ENCODE peak calls at places on chromosomes 16 and 17, in seven cellular contexts. Q is esophagus muscularis mucosa, O is A549, D is GM23338, F is T-cell, A is iPS DF 19.7, N is fibroblast of gingiva. H is an unnamed sample.

GRCh38 chr17:284676-285355 is 67.8 kb downstream of the RPH3AL start:
- DNase-seq in Q (no peak), O (no peak), D (no peak), F (no peak), A (no peak), N (no peak), H (no peak)

GRCh38 chr17:38554430-38555350 is 51.1 kb downstream of the SRCIN1 start:
- DNase-seq in Q (no peak), O (no peak), D (no peak), F (no peak), A (no peak), N (no peak), H (no peak)

GRCh38 chr17:1160591-1161041 is 19.2 kb downstream of the ABR start:
- DNase-seq in Q (no peak), O (no peak), D (no peak), F (no peak), A (no peak), N (no peak), H (no peak)

GRCh38 chr17:2050871-2051387 is 4.0 kb upstream of the HIC1 start:
- DNase-seq in Q (no peak), O (no peak), D (peak), F (no peak), A (no peak), N (peak), H (no peak)

GRCh38 chr17:56213031-56213430 is 59.8 kb downstream of the ANKFN1 start:
- DNase-seq in Q (no peak), O (no peak), D (no peak), F (no peak), A (no peak), N (peak), H (no peak)

GRCh38 chr16:50265260-50265659 is 1.1 kb upstream of the ADCY7 start:
- DNase-seq in Q (no peak), O (no peak), D (no peak), F (peak), A (no peak), N (no peak), H (no peak)

GRCh38 chr17:44223574-44224046 is 4.1 kb upstream of the UBTF start:
- DNase-seq in Q (no peak), O (no peak), D (no peak), F (no peak), A (no peak), N (peak), H (no peak)

GRCh38 chr17:39009471-39010085 is 42.4 kb upstream of the FBXO47 start:
- DNase-seq in Q (no peak), O (no peak), D (no peak), F (no peak), A (no peak), N (no peak), H (no peak)

GRCh38 chr17:73424571-73424970 is 112.8 kb upstream of the CDC42EP4 start:
- DNase-seq in Q (no peak), O (no peak), D (no peak), F (no peak), A (no peak), N (no peak), H (no peak)

GRCh38 chr16:67922740-67923139 is 8.9 kb downstream of the CTRL start:
- DNase-seq in Q (no peak), O (no peak), D (no peak), F (no peak), A (no peak), N (no peak), H (no peak)

GRCh38 chr16:82302007-82302733 is 132.1 kb upstream of the MPHOSPH6 start:
- DNase-seq in Q (no peak), O (no peak), D (no peak), F (no peak), A (no peak), N (no peak), H (no peak)

GRCh38 chr16:30183961-30184429 is 593 bp downstream of the CORO1A start:
- DNase-seq in Q (no peak), O (no peak), D (peak), F (peak), A (no peak), N (no peak), H (peak)

GRCh38 chr17:21676281-21677111 is 15.8 kb upstream of the KCNJ18 start:
- DNase-seq in Q (no peak), O (no peak), D (no peak), F (no peak), A (no peak), N (no peak), H (no peak)

GRCh38 chr17:72376486-72377345 is 255.9 kb downstream of the SOX9 start:
- DNase-seq in Q (no peak), O (no peak), D (no peak), F (no peak), A (no peak), N (peak), H (no peak)

GRCh38 chr16:17556276-17557052 is 85.7 kb upstream of the XYLT1 start:
- DNase-seq in Q (no peak), O (peak), D (peak), F (no peak), A (no peak), N (no peak), H (no peak)

GRCh38 chr17:48639136-48639535 is 13.0 kb upstream of the HOXB9 start:
- DNase-seq in Q (no peak), O (no peak), D (peak), F (no peak), A (no peak), N (no peak), H (no peak)

GRCh38 chr17:81471804-81472456 is 40.7 kb downstream of the ACTG1 start:
- DNase-seq in Q (no peak), O (peak), D (peak), F (no peak), A (no peak), N (peak), H (peak)

GRCh38 chr17:46115687-46116086 is 77.5 kb downstream of the KANSL1 start:
- DNase-seq in Q (no peak), O (no peak), D (no peak), F (no peak), A (no peak), N (peak), H (no peak)

GRCh38 chr16:22092143-22092933 is at the start of gene VWA3A:
- DNase-seq in Q (peak), O (no peak), D (peak), F (no peak), A (no peak), N (peak), H (no peak)

GRCh38 chr16:30060354-30061194 is 5.0 kb upstream of the ALDOA start:
- DNase-seq in Q (no peak), O (no peak), D (no peak), F (no peak), A (no peak), N (no peak), H (no peak)

GRCh38 chr17:54771409-54771808 is 129.2 kb upstream of the TOM1L1 start:
- DNase-seq in Q (no peak), O (no peak), D (no peak), F (no peak), A (no peak), N (no peak), H (no peak)

GRCh38 chr16:68083861-68084503 is 1.2 kb upstream of the NFATC3 start:
- DNase-seq in Q (peak), O (no peak), D (peak), F (no peak), A (no peak), N (peak), H (no peak)

GRCh38 chr17:7232114-7232513 is 2.2 kb downstream of the DVL2 start:
- DNase-seq in Q (no peak), O (no peak), D (no peak), F (no peak), A (no peak), N (no peak), H (no peak)

GRCh38 chr17:61460796-61461585 is 8.8 kb downstream of the TBX4 start:
- DNase-seq in Q (no peak), O (no peak), D (no peak), F (no peak), A (no peak), N (no peak), H (no peak)

GRCh38 chr17:29857823-29858222 is 72.2 kb downstream of the SSH2 start:
- DNase-seq in Q (no peak), O (no peak), D (no peak), F (no peak), A (no peak), N (no peak), H (no peak)

GRCh38 chr16:31006589-31006988 is 3.8 kb downstream of the STX1B start:
- DNase-seq in Q (no peak), O (no peak), D (no peak), F (no peak), A (no peak), N (no peak), H (no peak)

GRCh38 chr16:69941251-69942098 is 9.7 kb upstream of the CLEC18A start:
- DNase-seq in Q (no peak), O (no peak), D (no peak), F (no peak), A (no peak), N (peak), H (no peak)

GRCh38 chr16:1009358-1010150 is 28.0 kb downstream of the SOX8 start:
- DNase-seq in Q (no peak), O (no peak), D (no peak), F (no peak), A (no peak), N (no peak), H (no peak)

GRCh38 chr17:80836971-80837481 is 154.6 kb upstream of the CHMP6 start:
- DNase-seq in Q (no peak), O (no peak), D (no peak), F (no peak), A (no peak), N (no peak), H (no peak)

GRCh38 chr17:67602974-67603373 is 114.8 kb upstream of the NOL11 start:
- DNase-seq in Q (no peak), O (peak), D (peak), F (peak), A (peak), N (peak), H (no peak)

GRCh38 chr16:83903739-83904138 is 4.8 kb downstream of the MLYCD start:
- DNase-seq in Q (no peak), O (no peak), D (no peak), F (no peak), A (no peak), N (no peak), H (no peak)

GRCh38 chr16:13883881-13884280 is 36.1 kb upstream of the ERCC4 start:
- DNase-seq in Q (no peak), O (no peak), D (no peak), F (no peak), A (no peak), N (peak), H (no peak)

GRCh38 chr17:76054112-76054476 is 18.2 kb downstream of the SRP68 start:
- DNase-seq in Q (no peak), O (peak), D (no peak), F (no peak), A (no peak), N (no peak), H (no peak)

GRCh38 chr16:58280846-58281301 is 14.0 kb downstream of the PRSS54 start:
- DNase-seq in Q (no peak), O (no peak), D (peak), F (no peak), A (no peak), N (peak), H (no peak)

GRCh38 chr16:4411684-4412083 is 4.7 kb downstream of the CORO7 start:
- DNase-seq in Q (no peak), O (no peak), D (no peak), F (no peak), A (no peak), N (no peak), H (no peak)

GRCh38 chr16:70805787-70806186 is 4.8 kb upstream of the VAC14 start:
- DNase-seq in Q (no peak), O (no peak), D (no peak), F (no peak), A (no peak), N (peak), H (no peak)

GRCh38 chr16:50841081-50841886 is 99.4 kb downstream of the CYLD start:
- DNase-seq in Q (no peak), O (no peak), D (peak), F (peak), A (no peak), N (no peak), H (no peak)

GRCh38 chr16:1564325-1564724 is 30.9 kb downstream of the TMEM204 start:
- DNase-seq in Q (no peak), O (no peak), D (no peak), F (no peak), A (no peak), N (no peak), H (no peak)

GRCh38 chr16:67865318-67865717 is 7.5 kb upstream of the EDC4 start:
- DNase-seq in Q (no peak), O (peak), D (peak), F (no peak), A (no peak), N (peak), H (no peak)